ENCODE peak calls at places on chromosomes 5 and 9, in four cellular contexts. One of them, this sample, is unnamed. For H3K4me1, the result is how much of the 10 kb centered on the place peaks cover.

GRCh38 chr5:138469540-138470321 is 4.5 kb downstream of the EGR1 start:
- DNase-seq in IMR-90: peak
- DNase-seq in heart left ventricle: no peak
- DNase-seq in sigmoid colon: peak
- DNase-seq in this sample: peak

GRCh38 chr9:95246547-95246946 is 71.0 kb downstream of the FANCC start:
- DNase-seq in IMR-90: no peak
- DNase-seq in heart left ventricle: no peak
- DNase-seq in sigmoid colon: no peak
- DNase-seq in this sample: no peak

GRCh38 chr5:132260714-132261615 is 3.5 kb downstream of the PDLIM4 start:
- DNase-seq in IMR-90: peak
- DNase-seq in heart left ventricle: peak
- DNase-seq in sigmoid colon: peak
- DNase-seq in this sample: peak

GRCh38 chr5:53423724-53424123 is 56.7 kb upstream of the FST start:
- DNase-seq in IMR-90: peak
- DNase-seq in heart left ventricle: no peak
- DNase-seq in sigmoid colon: no peak
- DNase-seq in this sample: no peak

GRCh38 chr9:117464941-117465616 is 50.2 kb upstream of the ASTN2 start:
- DNase-seq in IMR-90: no peak
- DNase-seq in heart left ventricle: no peak
- DNase-seq in sigmoid colon: no peak
- DNase-seq in this sample: no peak

GRCh38 chr5:127959152-127959764 is 124.3 kb upstream of the SLC12A2 start:
- DNase-seq in IMR-90: peak
- DNase-seq in heart left ventricle: peak
- DNase-seq in sigmoid colon: peak
- DNase-seq in this sample: peak

GRCh38 chr9:126329476-126330275 is 3.0 kb downstream of the MVB12B start:
- DNase-seq in IMR-90: no peak
- DNase-seq in heart left ventricle: no peak
- DNase-seq in sigmoid colon: no peak
- DNase-seq in this sample: no peak

GRCh38 chr5:72467987-72468386 is 39.2 kb downstream of the ZNF366 start:
- DNase-seq in IMR-90: peak
- DNase-seq in heart left ventricle: no peak
- DNase-seq in sigmoid colon: no peak
- DNase-seq in this sample: no peak

GRCh38 chr5:143713331-143714032 is 98.5 kb upstream of the HMHB1 start:
- DNase-seq in IMR-90: peak
- DNase-seq in heart left ventricle: no peak
- DNase-seq in sigmoid colon: no peak
- DNase-seq in this sample: no peak

GRCh38 chr5:133273661-133274596 is 222.1 kb downstream of the HSPA4 start:
- DNase-seq in IMR-90: peak
- DNase-seq in heart left ventricle: no peak
- DNase-seq in sigmoid colon: no peak
- DNase-seq in this sample: no peak

GRCh38 chr5:140018096-140018481 is 25.0 kb downstream of the NRG2 start:
- DNase-seq in IMR-90: no peak
- DNase-seq in heart left ventricle: no peak
- DNase-seq in sigmoid colon: no peak
- DNase-seq in this sample: no peak

GRCh38 chr5:135048930-135049329 is 14.9 kb upstream of the PITX1 start:
- DNase-seq in IMR-90: no peak
- DNase-seq in heart left ventricle: no peak
- DNase-seq in sigmoid colon: no peak
- DNase-seq in this sample: no peak

GRCh38 chr9:111866976-111867375 is 29.6 kb upstream of the UGCG start:
- DNase-seq in IMR-90: peak
- DNase-seq in heart left ventricle: no peak
- DNase-seq in sigmoid colon: no peak
- DNase-seq in this sample: no peak

GRCh38 chr5:87787640-87788039 is 374.9 kb upstream of the CCNH start:
- DNase-seq in IMR-90: no peak
- DNase-seq in heart left ventricle: no peak
- DNase-seq in sigmoid colon: no peak
- DNase-seq in this sample: no peak

GRCh38 chr9:71637433-71637832 is 130.9 kb downstream of the CEMIP2 start:
- DNase-seq in IMR-90: no peak
- DNase-seq in heart left ventricle: no peak
- DNase-seq in sigmoid colon: no peak
- DNase-seq in this sample: no peak

GRCh38 chr9:71638627-71639026 is 129.7 kb downstream of the CEMIP2 start:
- DNase-seq in IMR-90: no peak
- DNase-seq in heart left ventricle: peak
- DNase-seq in sigmoid colon: peak
- DNase-seq in this sample: no peak

GRCh38 chr9:71634753-71635152 is 133.6 kb downstream of the CEMIP2 start:
- DNase-seq in IMR-90: no peak
- DNase-seq in heart left ventricle: no peak
- DNase-seq in sigmoid colon: no peak
- DNase-seq in this sample: no peak

GRCh38 chr9:71636143-71636839 is 132.0 kb downstream of the CEMIP2 start:
- DNase-seq in IMR-90: no peak
- DNase-seq in heart left ventricle: no peak
- DNase-seq in sigmoid colon: no peak
- DNase-seq in this sample: no peak

DNA sequence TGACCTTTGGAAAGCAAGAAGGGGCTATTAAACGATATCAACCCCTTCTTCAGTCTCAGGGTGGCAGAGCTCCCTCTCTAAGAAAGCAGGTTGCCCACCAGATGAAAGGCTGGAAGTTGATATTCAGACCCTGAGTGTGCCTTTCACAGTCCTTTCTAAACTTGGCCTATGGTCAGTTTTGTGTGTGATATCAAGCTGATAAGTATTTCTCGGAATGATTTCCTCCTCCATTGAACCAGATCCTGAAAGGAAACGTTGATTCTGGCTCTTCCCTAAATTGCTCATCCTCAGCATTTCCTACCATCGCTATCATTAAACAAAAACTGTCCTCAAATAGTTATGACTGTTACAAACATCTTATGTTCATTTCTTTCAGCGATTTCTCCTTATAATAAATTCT is 130.4 kb downstream of the CEMIP2 start:
- DNase-seq in IMR-90: no peak
- DNase-seq in heart left ventricle: no peak
- DNase-seq in sigmoid colon: no peak
- DNase-seq in this sample: no peak
- TF ChIP-seq CTCF in IMR-90: no peak
- TF ChIP-seq CTCF in heart left ventricle: no peak
- TF ChIP-seq CTCF in sigmoid colon: no peak
- TF ChIP-seq CTCF in this sample: no peak

GRCh38 chr9:107481035-107481434 is 8.5 kb downstream of the KLF4 start:
- DNase-seq in IMR-90: no peak
- DNase-seq in heart left ventricle: no peak
- DNase-seq in sigmoid colon: no peak
- DNase-seq in this sample: no peak
- TF ChIP-seq POLR2A in IMR-90: no peak
- TF ChIP-seq POLR2A in heart left ventricle: no peak
- TF ChIP-seq POLR2A in sigmoid colon: no peak
- TF ChIP-seq POLR2A in this sample: no peak

DNA sequence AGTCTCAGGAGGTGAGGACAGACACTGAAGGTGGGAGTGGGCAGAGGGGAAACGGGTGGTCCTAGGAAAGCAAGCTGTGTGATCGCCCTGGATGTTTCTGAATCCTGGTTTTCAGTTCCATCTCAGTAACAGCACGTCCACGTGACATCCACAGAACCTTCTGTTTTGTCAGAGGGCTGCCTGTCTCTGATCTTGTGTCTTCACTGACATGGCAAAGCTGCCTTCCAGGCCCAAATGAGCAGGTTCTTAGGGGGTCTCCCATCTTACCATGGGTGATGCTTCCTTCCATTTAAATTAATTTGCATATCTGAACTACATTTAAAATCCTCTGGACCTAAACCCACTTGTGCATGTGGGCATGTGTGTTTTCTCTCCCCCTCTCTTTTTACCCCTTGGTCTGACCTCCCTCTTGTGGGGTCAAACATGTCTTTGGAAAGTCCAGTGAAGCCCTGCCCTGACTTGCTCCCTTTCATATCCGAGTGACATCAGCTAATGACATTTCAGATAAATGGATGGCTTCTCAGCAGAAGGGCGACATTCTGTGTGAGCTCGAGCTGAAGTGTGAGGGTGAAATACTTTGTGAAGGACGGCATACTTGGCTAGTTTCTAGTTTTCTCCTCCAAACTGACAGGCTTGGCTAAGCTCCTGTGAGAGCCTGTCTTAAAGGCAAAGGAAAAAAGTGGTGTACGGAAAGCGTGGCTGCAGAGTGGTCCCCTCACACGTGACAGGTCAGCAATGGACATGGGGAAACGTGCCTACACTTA is 204.8 kb upstream of the S1PR3 start:
- DNase-seq in IMR-90: peak
- DNase-seq in heart left ventricle: no peak
- DNase-seq in sigmoid colon: no peak
- DNase-seq in this sample: no peak
- H3K4me1 ChIP-seq in IMR-90: under half
- H3K4me1 ChIP-seq in heart left ventricle: under half
- H3K4me1 ChIP-seq in sigmoid colon: under half
- H3K4me1 ChIP-seq in this sample: under half

GRCh38 chr9:19937121-19937520 is 148.3 kb upstream of the SLC24A2 start:
- DNase-seq in IMR-90: no peak
- DNase-seq in heart left ventricle: no peak
- DNase-seq in sigmoid colon: no peak
- DNase-seq in this sample: no peak

GRCh38 chr9:19938990-19939736 is 150.3 kb upstream of the SLC24A2 start:
- DNase-seq in IMR-90: no peak
- DNase-seq in heart left ventricle: no peak
- DNase-seq in sigmoid colon: no peak
- DNase-seq in this sample: no peak

GRCh38 chr9:19935422-19935821 is 146.6 kb upstream of the SLC24A2 start:
- DNase-seq in IMR-90: no peak
- DNase-seq in heart left ventricle: no peak
- DNase-seq in sigmoid colon: no peak
- DNase-seq in this sample: no peak

GRCh38 chr9:19934301-19934868 is 145.5 kb upstream of the SLC24A2 start:
- DNase-seq in IMR-90: peak
- DNase-seq in heart left ventricle: peak
- DNase-seq in sigmoid colon: no peak
- DNase-seq in this sample: no peak

GRCh38 chr9:19936598-19936997 is 147.8 kb upstream of the SLC24A2 start:
- DNase-seq in IMR-90: no peak
- DNase-seq in heart left ventricle: no peak
- DNase-seq in sigmoid colon: no peak
- DNase-seq in this sample: no peak
- TF ChIP-seq CTCF in IMR-90: no peak
- TF ChIP-seq CTCF in heart left ventricle: no peak
- TF ChIP-seq CTCF in sigmoid colon: no peak
- TF ChIP-seq CTCF in this sample: no peak

GRCh38 chr9:92292338-92293074 is 991 bp downstream of the IARS1 start:
- DNase-seq in IMR-90: peak
- DNase-seq in heart left ventricle: no peak
- DNase-seq in sigmoid colon: no peak
- DNase-seq in this sample: no peak

GRCh38 chr9:92295240-92295790 is 1.8 kb upstream of the IARS1 start:
- DNase-seq in IMR-90: no peak
- DNase-seq in heart left ventricle: no peak
- DNase-seq in sigmoid colon: no peak
- DNase-seq in this sample: no peak

GRCh38 chr9:92293075-92293354 is 482 bp downstream of the IARS1 start:
- DNase-seq in IMR-90: no peak
- DNase-seq in heart left ventricle: no peak
- DNase-seq in sigmoid colon: no peak
- DNase-seq in this sample: no peak

GRCh38 chr9:92294297-92294676 is 790 bp upstream of the IARS1 start:
- DNase-seq in IMR-90: peak
- DNase-seq in heart left ventricle: no peak
- DNase-seq in sigmoid colon: peak
- DNase-seq in this sample: no peak

GRCh38 chr9:92293452-92294296 is at the start of gene IARS1:
- DNase-seq in IMR-90: peak
- DNase-seq in heart left ventricle: peak
- DNase-seq in sigmoid colon: peak
- DNase-seq in this sample: peak
- TF ChIP-seq POLR2A in IMR-90: peak
- TF ChIP-seq POLR2A in heart left ventricle: peak
- TF ChIP-seq POLR2A in sigmoid colon: peak
- TF ChIP-seq POLR2A in this sample: peak

DNA sequence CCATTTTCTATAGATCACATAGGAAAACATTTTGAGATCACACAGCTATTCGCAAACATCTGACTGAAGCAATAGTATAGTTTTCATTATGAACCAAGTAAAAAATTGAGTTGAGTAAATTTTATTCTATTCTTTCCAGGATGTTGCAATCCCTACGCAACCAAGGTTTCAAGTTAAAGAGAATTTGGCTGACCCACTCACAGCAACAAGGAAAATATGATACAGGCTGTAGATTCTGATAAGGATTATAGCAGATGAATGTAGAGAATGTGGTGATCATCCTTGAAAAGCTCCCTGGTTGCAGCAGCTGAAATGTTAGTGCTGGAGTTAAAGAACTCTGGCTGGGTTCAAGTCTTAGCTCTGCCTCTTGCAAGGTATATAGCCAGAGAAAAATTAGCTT is 4.7 kb downstream of the ABCA1 start:
- DNase-seq in IMR-90: peak
- DNase-seq in heart left ventricle: no peak
- DNase-seq in sigmoid colon: no peak
- DNase-seq in this sample: no peak
- H3K4me1 ChIP-seq in IMR-90: under half
- H3K4me1 ChIP-seq in heart left ventricle: under half
- H3K4me1 ChIP-seq in sigmoid colon: half or more
- H3K4me1 ChIP-seq in this sample: under half

GRCh38 chr9:98118640-98119601 is at the start of gene TRIM14:
- DNase-seq in IMR-90: peak
- DNase-seq in heart left ventricle: peak
- DNase-seq in sigmoid colon: peak
- DNase-seq in this sample: peak
- TF ChIP-seq CTCF in IMR-90: peak
- TF ChIP-seq CTCF in heart left ventricle: no peak
- TF ChIP-seq CTCF in sigmoid colon: no peak
- TF ChIP-seq CTCF in this sample: no peak